ENCODE peak calls at places on chromosomes 6 and 20, in six cellular contexts. M is GM12878, E is K562, O is HepG2, K is HCT116, D is SK-N-SH. L is an unnamed sample.
A peak's percentile ranks its signal among the peaks of the same experiment; 100 is the strongest.

GRCh38 chr6:1163501-1163900 is 148.4 kb upstream of the FOXQ1 start:
- DNase-seq in K (no peak), M (no peak), D (no peak), E (no peak), O (no peak), L (no peak)

GRCh38 chr6:36781669-36782068 is 57.6 kb downstream of the CPNE5 start:
- DNase-seq in E (no peak), M (no peak), O (no peak), K (no peak), D (no peak), L (no peak)

GRCh38 chr20:10982692-10983091 is 308.9 kb upstream of the JAG1 start:
- DNase-seq in K (no peak), O (peak; percentile 10), E (no peak), D (no peak), M (no peak), L (peak; percentile 53)

GRCh38 chr20:23479043-23479442 is 11.9 kb upstream of the CST8 start:
- DNase-seq in O (no peak), M (no peak), D (no peak), K (no peak), E (no peak), L (no peak)

GRCh38 chr20:35598476-35598875 is 17.2 kb upstream of the SPAG4 start:
- DNase-seq in D (no peak), M (no peak), E (no peak), K (no peak), O (no peak), L (no peak)

GRCh38 chr6:167115054-167115453 is 7.8 kb upstream of the CCR6 start:
- DNase-seq in D (peak; percentile 62), O (no peak), M (no peak), K (no peak), E (no peak), L (no peak)

GRCh38 chr6:1049900-1050299 is 262.0 kb upstream of the FOXQ1 start:
- DNase-seq in O (no peak), K (no peak), E (no peak), D (no peak), M (no peak), L (no peak)

GRCh38 chr20:2800590-2801458 is at the start of gene CPXM1:
- DNase-seq in K (no peak), O (peak; percentile 46), E (peak; percentile 55), M (no peak), D (peak; percentile 98), L (no peak)

GRCh38 chr6:18835976-18836375 is 448.8 kb downstream of the RNF144B start:
- DNase-seq in M (no peak), E (no peak), O (no peak), K (no peak), D (no peak), L (no peak)

GRCh38 chr6:32565511-32565910 is 24.1 kb downstream of the HLA-DRB1 start:
- DNase-seq in M (no peak), K (no peak), O (no peak), D (no peak), E (no peak), L (no peak)

GRCh38 chr6:49849121-49849907 is 17.0 kb downstream of the CRISP1 start:
- DNase-seq in E (peak; percentile 60), M (no peak), K (peak; percentile 56), D (peak; percentile 15), O (peak; percentile 64), L (peak; percentile 27)

GRCh38 chr20:48025061-48025515 is 239.8 kb upstream of the SULF2 start:
- DNase-seq in K (no peak), O (no peak), M (no peak), D (peak; percentile 76), E (no peak), L (no peak)

GRCh38 chr6:153856929-153857376 is 182.1 kb upstream of the OPRM1 start:
- DNase-seq in E (no peak), M (no peak), K (no peak), O (no peak), D (no peak), L (no peak)

GRCh38 chr20:9110365-9110764 is 41.5 kb downstream of the PLCB4 start:
- DNase-seq in O (no peak), K (no peak), E (no peak), M (no peak), D (no peak), L (no peak)

GRCh38 chr6:24126586-24127192 is 674 bp downstream of the NRSN1 start:
- DNase-seq in K (peak; percentile 7), D (peak; percentile 25), M (no peak), E (peak; percentile 41), O (peak; percentile 85), L (no peak)

GRCh38 chr6:169371344-169372144 is 117.9 kb upstream of the THBS2 start:
- DNase-seq in E (no peak), K (peak; percentile 12), D (peak; percentile 62), M (no peak), O (peak; percentile 50), L (peak; percentile 28)

GRCh38 chr6:16623029-16623653 is 138.1 kb downstream of the ATXN1 start:
- DNase-seq in D (no peak), O (no peak), E (no peak), K (no peak), M (no peak), L (no peak)

GRCh38 chr20:43662943-43663655 is 3.8 kb upstream of the MYBL2 start:
- DNase-seq in M (no peak), O (no peak), D (peak; percentile 62), E (no peak), K (no peak), L (no peak)

GRCh38 chr6:21003780-21004541 is 469.7 kb downstream of the CDKAL1 start:
- DNase-seq in K (no peak), M (peak; percentile 72), D (peak; percentile 47), E (no peak), O (peak; percentile 99), L (no peak)

GRCh38 chr6:169016758-169017157 is 236.9 kb downstream of the THBS2 start:
- DNase-seq in E (no peak), D (no peak), O (no peak), K (no peak), M (no peak), L (no peak)

GRCh38 chr20:5949943-5950270 is 426 bp downstream of the TRMT6 start:
- DNase-seq in O (no peak), D (no peak), M (no peak), E (no peak), K (no peak), L (no peak)

DNA sequence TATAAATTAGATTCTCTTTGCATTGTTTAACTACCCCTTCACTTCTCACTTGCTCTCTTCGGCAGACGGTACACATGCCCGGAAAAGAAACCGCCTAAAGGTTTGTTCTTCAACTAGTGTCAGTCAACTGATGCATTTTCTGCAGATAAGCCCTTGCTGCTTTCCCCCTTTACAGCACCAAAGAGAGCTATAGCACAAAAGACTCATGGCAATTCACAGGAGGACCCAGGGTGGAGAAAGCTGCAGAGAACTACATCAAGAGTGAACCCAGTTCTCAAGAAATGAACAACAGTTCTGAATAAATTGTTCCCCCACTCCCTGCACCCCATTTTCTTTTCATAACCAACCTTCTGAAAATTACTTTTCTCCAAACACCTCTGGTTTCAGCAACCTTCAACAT is 8.9 kb downstream of the CD164 start:
- DNase-seq in D (no peak), K (no peak), M (no peak), O (no peak), E (no peak), L (no peak)
- H3K4me3 ChIP-seq in D (no peak overlapping the region), K (no peak overlapping the region), M (peak overlapping the region; percentile 46), O (no peak overlapping the region), E (no peak overlapping the region), L (no peak overlapping the region)

DNA sequence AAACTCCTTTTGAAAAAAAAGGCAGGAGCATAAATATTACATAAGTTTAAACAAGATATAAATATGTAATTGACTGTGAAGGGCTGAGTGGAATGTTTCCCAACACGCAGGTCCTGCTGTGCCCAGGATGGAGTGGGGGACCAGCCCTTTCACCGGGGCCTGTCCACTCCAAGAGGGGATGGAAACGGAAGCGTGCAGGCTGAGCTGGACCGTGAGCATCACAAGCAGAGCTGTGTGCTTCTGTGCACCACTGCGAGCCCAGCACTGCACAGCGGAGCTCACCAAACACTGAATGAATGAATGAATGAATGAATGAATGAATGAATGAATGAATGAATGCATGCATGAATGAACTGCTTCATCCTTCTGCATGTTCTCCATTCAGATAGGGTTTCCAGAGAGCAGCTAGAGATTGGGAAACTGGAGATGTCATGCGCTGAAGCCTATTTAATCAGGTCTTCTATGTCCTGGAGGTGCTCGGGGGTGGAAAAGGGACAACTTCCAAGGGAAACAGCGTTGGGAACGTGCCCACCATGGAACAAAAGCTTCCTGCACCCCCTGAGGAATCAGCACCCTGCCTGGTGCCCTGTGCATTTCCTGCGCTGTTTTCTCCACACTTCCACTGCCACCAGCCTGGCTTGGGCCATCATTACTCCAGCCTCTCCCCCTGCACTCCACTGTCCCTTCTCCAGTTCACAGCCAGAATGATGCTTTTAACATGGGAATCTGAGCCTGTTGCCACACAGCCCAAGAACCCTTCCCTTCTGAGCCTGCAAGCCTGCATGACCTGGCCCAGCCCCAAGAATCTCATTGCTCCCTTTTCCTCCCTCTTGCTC is 157.6 kb downstream of the ANKRD60 start:
- DNase-seq in D (no peak), E (no peak), K (no peak), M (no peak), O (no peak), L (no peak)
- TF ChIP-seq SIN3A in D (no peak), E (no peak), K (no peak), M (no peak), O (no peak), L (no peak)

DNA sequence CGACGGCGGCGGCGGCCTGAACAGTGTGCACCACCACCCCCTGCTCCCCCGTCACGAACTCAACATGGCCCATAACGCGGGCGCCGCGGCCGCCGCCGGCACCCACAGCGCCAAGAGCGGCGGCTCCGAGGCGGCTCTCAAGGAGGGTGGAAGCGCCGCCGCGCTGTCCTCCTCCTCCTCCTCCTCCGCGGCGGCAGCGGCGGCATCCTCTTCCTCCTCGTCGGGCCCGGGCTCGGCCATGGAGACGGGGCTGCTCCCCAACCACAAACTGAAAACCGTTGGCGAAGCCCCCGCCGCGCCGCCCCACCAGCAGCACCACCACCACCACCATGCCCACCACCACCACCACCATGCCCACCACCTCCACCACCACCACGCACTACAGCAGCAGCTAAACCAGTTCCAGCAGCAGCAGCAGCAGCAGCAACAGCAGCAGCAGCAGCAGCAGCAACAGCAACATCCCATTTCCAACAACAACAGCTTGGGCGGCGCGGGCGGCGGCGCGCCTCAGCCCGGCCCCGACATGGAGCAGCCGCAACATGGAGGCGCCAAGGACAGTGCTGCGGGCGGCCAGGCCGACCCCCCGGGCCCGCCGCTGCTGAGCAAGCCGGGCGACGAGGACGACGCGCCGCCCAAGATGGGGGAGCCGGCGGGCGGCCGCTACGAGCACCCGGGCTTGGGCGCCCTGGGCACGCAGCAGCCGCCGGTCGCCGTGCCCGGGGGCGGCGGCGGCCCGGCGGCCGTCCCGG is 862 bp downstream of the ARID1B start:
- DNase-seq in E (peak; percentile 52), O (peak; percentile 25), M (no peak), D (peak; percentile 84), K (no peak), L (no peak)
- H3K4me3 ChIP-seq in E (peak overlapping the region; percentile 75), O (peak overlapping the region; percentile 95), M (peak overlapping the region; percentile 89), D (peak overlapping the region; percentile 75), K (peak overlapping the region; percentile 70), L (peak overlapping the region; percentile 53)

DNA sequence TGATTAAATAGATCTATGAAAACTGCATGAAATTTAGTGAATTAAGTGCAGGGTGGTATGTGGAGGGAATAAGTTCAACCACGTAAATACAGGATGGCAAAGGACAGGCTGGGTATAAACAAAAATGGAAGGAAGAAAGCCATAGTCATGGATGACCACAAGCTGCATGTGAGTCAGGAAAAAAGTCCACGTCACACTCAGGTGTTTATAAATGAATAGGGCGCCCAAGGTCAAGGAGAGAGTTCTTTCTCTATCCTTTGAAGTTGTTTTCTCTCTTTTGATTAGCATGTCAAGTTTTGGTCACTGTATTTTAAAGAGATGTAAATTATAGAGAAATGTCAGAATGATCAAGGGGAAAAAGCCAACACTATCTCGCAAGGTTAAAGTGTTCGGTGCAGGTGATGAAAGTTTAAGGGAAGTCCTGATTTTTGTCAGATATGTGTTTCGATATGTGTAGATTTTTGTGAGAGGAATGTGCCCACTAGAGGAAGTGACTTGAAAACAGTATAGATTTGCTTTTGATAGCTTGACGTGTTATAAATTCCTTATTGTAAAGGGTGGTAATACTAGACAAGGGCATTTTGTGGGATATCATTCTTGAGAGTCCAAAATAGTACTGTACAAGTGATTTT is 58.7 kb downstream of the MAP3K4 start:
- DNase-seq in O (no peak), M (no peak), D (no peak), E (no peak), K (no peak), L (no peak)
- TF ChIP-seq SIN3A in O (no peak), M (no peak), D (no peak), E (no peak), K (no peak), L (no peak)